ENCODE peak calls at places on chromosome 17, in ten cellular contexts. L, Q, X, M, T, R, C, K, Z and B are unnamed samples.

GRCh38 chr17:34667656-34668055 is 88.3 kb downstream of the TMEM132E start:
- DNase-seq in L (no peak), Q (no peak), X (no peak), M (no peak), T (no peak), R (no peak), C (no peak), K (no peak), Z (no peak), B (no peak)

GRCh38 chr17:79007504-79008381 is 1.8 kb downstream of the CANT1 start:
- DNase-seq in L (peak; percentile 79), Q (no peak), X (no peak), M (no peak), T (no peak), R (no peak), C (no peak), K (no peak), Z (no peak), B (no peak)

GRCh38 chr17:78173025-78173715 is 4.8 kb downstream of the SYNGR2 start:
- DNase-seq in L (peak; percentile 45), Q (no peak), X (no peak), M (no peak), T (no peak), R (no peak), C (no peak), K (no peak), Z (no peak), B (peak; percentile 64)

GRCh38 chr17:5821057-5821456 is 236.7 kb upstream of the NLRP1 start:
- DNase-seq in L (no peak), Q (no peak), X (no peak), M (no peak), T (peak; percentile 16), R (no peak), C (peak; percentile 37), K (no peak), Z (no peak), B (no peak)

GRCh38 chr17:67633751-67634191 is 84.0 kb upstream of the NOL11 start:
- DNase-seq in L (no peak), Q (no peak), X (no peak), M (peak; percentile 47), T (no peak), R (no peak), C (no peak), K (no peak), Z (no peak), B (no peak)

GRCh38 chr17:45384047-45384799 is 48.4 kb downstream of the ARHGAP27 start:
- DNase-seq in L (no peak), Q (no peak), X (no peak), M (no peak), T (no peak), R (no peak), C (no peak), K (no peak), Z (no peak), B (no peak)

GRCh38 chr17:38352245-38353083 is 820 bp downstream of the SOCS7 start:
- DNase-seq in L (peak; percentile 38), Q (peak; percentile 29), X (no peak), M (peak; percentile 50), T (no peak), R (no peak), C (peak; percentile 14), K (no peak), Z (peak; percentile 58), B (no peak)

GRCh38 chr17:57068222-57068658 is 16.8 kb upstream of the AKAP1 start:
- DNase-seq in L (no peak), Q (no peak), X (no peak), M (no peak), T (no peak), R (no peak), C (no peak), K (no peak), Z (no peak), B (no peak)

GRCh38 chr17:77449908-77450741 is 309.4 kb downstream of the SEC14L1 start:
- DNase-seq in L (peak; percentile 87), Q (peak; percentile 56), X (no peak), M (peak; percentile 91), T (no peak), R (no peak), C (no peak), K (no peak), Z (peak; percentile 89), B (peak; percentile 37)

GRCh38 chr17:78293896-78294295 is 62.5 kb downstream of the TMEM235 start:
- DNase-seq in L (no peak), Q (no peak), X (no peak), M (no peak), T (no peak), R (no peak), C (no peak), K (no peak), Z (no peak), B (no peak)

GRCh38 chr17:49191917-49192741 is 18.2 kb downstream of the GNGT2 start:
- DNase-seq in L (peak; percentile 94), Q (peak; percentile 75), X (peak; percentile 93), M (peak; percentile 89), T (peak; percentile 91), R (peak; percentile 98), C (peak; percentile 91), K (peak; percentile 89), Z (peak; percentile 88), B (peak; percentile 88)
- TF ChIP-seq CTCF in L (no peak), Q (peak; percentile 70), X (peak; percentile 46), M (peak; percentile 29), T (peak; percentile 22), R (peak; percentile 64), C (peak; percentile 40), K (peak; percentile 29), Z (peak; percentile 42), B (peak; percentile 11)

GRCh38 chr17:62791235-62792121 is 16.6 kb downstream of the MARCHF10 start:
- DNase-seq in L (no peak), Q (peak; percentile 65), X (no peak), M (no peak), T (no peak), R (no peak), C (peak; percentile 39), K (no peak), Z (no peak), B (no peak)

GRCh38 chr17:62793919-62794665 is 14.0 kb downstream of the MARCHF10 start:
- DNase-seq in L (no peak), Q (no peak), X (no peak), M (no peak), T (no peak), R (no peak), C (no peak), K (no peak), Z (no peak), B (no peak)

GRCh38 chr17:62797959-62798358 is 10.2 kb downstream of the MARCHF10 start:
- DNase-seq in L (no peak), Q (no peak), X (no peak), M (no peak), T (no peak), R (no peak), C (no peak), K (no peak), Z (no peak), B (no peak)

GRCh38 chr17:62792122-62792800 is 15.9 kb downstream of the MARCHF10 start:
- DNase-seq in L (no peak), Q (peak; percentile 87), X (no peak), M (no peak), T (no peak), R (no peak), C (peak; percentile 67), K (peak; percentile 61), Z (no peak), B (no peak)

DNA sequence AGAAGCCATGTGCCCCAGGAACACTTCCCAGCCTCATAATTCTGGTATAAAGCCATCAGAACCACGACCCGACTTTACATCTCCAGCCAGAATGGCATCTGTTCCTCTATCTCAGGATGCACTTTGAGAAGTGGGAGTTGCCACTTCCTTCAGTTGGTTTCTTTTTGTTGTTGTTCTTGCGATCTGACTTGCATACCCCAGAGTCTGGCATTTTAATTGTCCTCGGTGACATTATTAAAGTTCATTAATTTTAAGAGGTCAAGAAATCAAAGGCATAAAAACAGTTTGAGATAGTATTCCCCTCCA is 13.5 kb downstream of the MARCHF10 start:
- DNase-seq in L (no peak), Q (no peak), X (no peak), M (no peak), T (no peak), R (no peak), C (no peak), K (no peak), Z (no peak), B (no peak)
- H3K4me3 ChIP-seq in L (no peak overlapping the region), Q (no peak overlapping the region), X (peak overlapping the region; percentile 18), M (no peak overlapping the region), T (no peak overlapping the region), R (no peak overlapping the region), C (no peak overlapping the region), K (no peak overlapping the region), Z (no peak overlapping the region), B (no peak overlapping the region)

DNA sequence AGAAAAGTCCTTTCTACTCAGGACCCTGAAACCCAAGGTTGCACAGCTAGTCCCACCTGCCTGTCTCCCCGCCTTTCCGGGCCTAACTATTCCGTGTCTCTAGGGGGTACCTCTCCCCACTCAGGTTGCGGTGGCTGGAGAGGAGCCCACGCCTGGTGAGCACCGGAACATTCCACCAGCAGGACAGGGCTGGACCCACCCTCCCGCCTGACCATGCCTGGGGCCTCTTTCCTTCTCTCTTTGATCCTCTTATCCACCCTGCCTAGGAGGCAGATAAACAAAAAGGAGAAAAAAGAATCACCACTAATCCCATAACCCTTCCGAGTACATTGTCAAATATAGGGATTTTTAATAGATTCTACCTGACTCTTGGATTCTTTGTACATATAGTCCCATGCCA is 10.9 kb downstream of the LLGL2 start:
- DNase-seq in L (no peak), Q (no peak), X (no peak), M (no peak), T (no peak), R (no peak), C (no peak), K (no peak), Z (no peak), B (no peak)
- H3K27ac ChIP-seq in L (no peak overlapping the region), Q (no peak overlapping the region), X (no peak overlapping the region), M (no peak overlapping the region), T (peak overlapping the region; percentile 34), R (no peak overlapping the region), C (no peak overlapping the region), K (no peak overlapping the region), Z (no peak overlapping the region), B (no peak overlapping the region)

DNA sequence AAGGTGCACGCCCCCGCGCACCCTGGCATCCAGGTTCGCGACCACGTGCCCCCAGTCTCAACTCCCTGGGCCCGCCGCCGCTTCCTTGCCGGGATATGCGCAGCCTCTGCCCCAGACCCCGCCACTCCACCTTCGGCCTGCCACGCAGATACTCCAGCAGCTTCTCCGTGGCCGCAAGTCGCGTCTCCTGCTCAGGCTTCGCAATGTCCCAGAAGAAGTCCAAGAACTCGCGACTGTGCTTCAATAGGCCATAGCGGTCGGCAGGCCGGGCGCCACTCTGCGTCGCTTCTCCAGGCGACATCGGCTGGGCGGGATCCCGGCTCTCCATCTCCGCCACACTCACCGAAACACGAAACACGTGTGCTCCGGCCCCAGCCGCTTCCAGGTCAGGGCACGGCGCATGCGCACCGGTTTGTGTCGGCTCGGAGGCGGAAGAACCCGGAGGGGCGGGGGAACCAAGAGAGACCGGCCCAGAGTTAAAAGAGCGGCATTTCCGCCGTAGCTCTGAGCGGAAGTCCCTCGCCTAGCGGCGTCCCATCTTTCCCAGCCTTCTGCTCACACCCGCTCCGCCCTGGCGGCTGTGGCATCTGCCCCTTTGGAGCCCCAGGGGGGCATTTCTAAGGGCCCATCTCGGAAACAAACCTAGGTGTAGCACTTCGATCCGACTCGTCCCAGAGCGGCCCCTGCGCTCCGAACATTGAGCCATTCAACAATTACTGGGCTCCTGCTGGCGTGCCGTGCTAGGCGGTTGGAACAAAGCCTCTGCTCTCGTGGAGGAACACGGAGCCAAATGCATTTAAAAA is at the start of gene MYBBP1A:
- DNase-seq in L (peak; percentile 98), Q (peak; percentile 100), X (peak; percentile 98), M (peak; percentile 99), T (peak; percentile 98), R (peak; percentile 96), C (peak; percentile 97), K (peak; percentile 86), Z (peak; percentile 99), B (peak; percentile 95)
- TF ChIP-seq CTCF in L (no peak), Q (no peak), X (no peak), M (peak; percentile 18), T (peak; percentile 1), R (peak; percentile 59), C (peak; percentile 26), K (no peak), Z (peak; percentile 29), B (peak; percentile 31)